ENCODE peak calls at places on chromosomes 16 and 17, in nine cellular contexts. X, D, A, Y, G, H, J, M and W are unnamed samples.

GRCh38 chr16:87613961-87614360 is 11.7 kb downstream of the JPH3 start:
- DNase-seq in J (no peak), H (no peak), X (no peak), G (no peak), D (no peak), A (no peak), Y (no peak), M (no peak), W (no peak)

GRCh38 chr17:47935961-47936360 is 5.4 kb upstream of the PNPO start:
- DNase-seq in D (peak), H (peak), A (no peak), G (no peak), M (no peak), Y (no peak), X (no peak), J (no peak), W (no peak)

GRCh38 chr16:66552288-66553143 is at the start of gene CKLF:
- DNase-seq in G (peak), D (peak), A (peak), Y (peak), X (peak), M (peak), J (peak), H (peak), W (peak)

GRCh38 chr17:71505200-71505599 is 615.6 kb upstream of the SOX9 start:
- DNase-seq in J (no peak), Y (no peak), M (no peak), A (no peak), D (peak), G (no peak), H (no peak), X (no peak), W (no peak)

GRCh38 chr16:85302018-85302847 is 190.0 kb upstream of the CIBAR2 start:
- DNase-seq in G (no peak), M (no peak), Y (no peak), X (peak), A (no peak), D (peak), H (peak), J (no peak), W (no peak)

GRCh38 chr16:81491522-81492188 is 47.0 kb downstream of the CMIP start:
- DNase-seq in M (no peak), D (no peak), A (no peak), J (no peak), H (no peak), G (no peak), X (no peak), Y (peak), W (peak)

GRCh38 chr17:40561871-40562611 is 3.2 kb downstream of the CCR7 start:
- DNase-seq in A (peak), M (peak), Y (no peak), J (peak), D (no peak), H (no peak), G (peak), X (no peak), W (peak)

GRCh38 chr17:57166803-57167202 is 81.8 kb downstream of the AKAP1 start:
- DNase-seq in Y (no peak), X (no peak), M (no peak), D (no peak), A (no peak), G (no peak), J (no peak), H (no peak), W (no peak)

GRCh38 chr16:57795431-57795878 is 6.8 kb downstream of the KIFC3 start:
- DNase-seq in M (peak), A (no peak), X (peak), Y (peak), J (no peak), H (peak), G (peak), D (peak), W (peak)

GRCh38 chr16:23976091-23977001 is 140.6 kb downstream of the PRKCB start:
- DNase-seq in Y (no peak), G (no peak), D (no peak), X (no peak), H (no peak), M (no peak), A (no peak), J (no peak), W (no peak)

GRCh38 chr17:307741-308507 is 44.7 kb downstream of the RPH3AL start:
- DNase-seq in D (no peak), M (no peak), H (no peak), A (no peak), G (no peak), Y (no peak), J (no peak), X (peak), W (no peak)

GRCh38 chr17:47660064-47660492 is 10.4 kb downstream of the KPNB1 start:
- DNase-seq in A (no peak), G (no peak), Y (no peak), X (no peak), D (no peak), H (no peak), M (no peak), J (peak), W (no peak)

GRCh38 chr16:4317471-4318170 is 1.8 kb downstream of the GLIS2 start:
- DNase-seq in A (no peak), G (no peak), Y (no peak), M (no peak), X (no peak), J (no peak), D (no peak), H (no peak), W (no peak)

GRCh38 chr17:43671075-43671692 is 9.5 kb upstream of the MEOX1 start:
- DNase-seq in J (no peak), G (no peak), Y (peak), D (no peak), X (peak), H (no peak), M (no peak), A (no peak), W (no peak)

GRCh38 chr17:50519141-50519834 is 11.0 kb downstream of the MYCBPAP start:
- DNase-seq in J (no peak), X (no peak), H (no peak), D (no peak), M (no peak), G (no peak), A (no peak), Y (no peak), W (peak)

GRCh38 chr16:75864243-75864642 is 138.0 kb upstream of the CPHXL start:
- DNase-seq in H (no peak), M (no peak), Y (no peak), D (no peak), J (no peak), X (no peak), G (no peak), A (no peak), W (no peak)

GRCh38 chr17:247767-248166 is 66.3 kb upstream of the DOC2B start:
- DNase-seq in H (no peak), D (no peak), J (no peak), A (no peak), X (peak), G (no peak), Y (no peak), M (no peak), W (peak)

GRCh38 chr17:45368661-45369060 is 51.8 kb upstream of the MAP3K14 start:
- DNase-seq in G (no peak), D (peak), J (no peak), Y (no peak), X (no peak), A (no peak), M (no peak), H (no peak), W (no peak)

GRCh38 chr17:10802487-10803284 is 1.2 kb downstream of the TMEM238L start:
- DNase-seq in D (no peak), Y (no peak), G (no peak), A (no peak), H (no peak), M (no peak), J (no peak), X (no peak), W (no peak)

GRCh38 chr17:35371934-35372333 is 1.5 kb downstream of the SLFN11 start:
- DNase-seq in D (no peak), X (no peak), H (no peak), M (no peak), A (no peak), G (no peak), J (no peak), Y (no peak), W (no peak)

GRCh38 chr17:60169921-60170817 is 20.4 kb downstream of the CA4 start:
- DNase-seq in M (no peak), X (no peak), H (no peak), J (no peak), G (no peak), Y (no peak), D (peak), A (no peak), W (peak)